ENCODE peak calls at places on chromosomes 12 and 14, in seven cellular contexts. One of them, this sample, is unnamed.

GRCh38 chr12:20004951-20005350 is 363.4 kb upstream of the PDE3A start:
- DNase-seq in esophagus squamous epithelium: no peak
- DNase-seq in stimulated activated CD4-positive, alpha-beta T cell treated with anti-CD3 and anti-CD28 coated beads, TNF-alpha, amount 100 ng/mL, for 1 hour: no peak
- DNase-seq in SW 1271: no peak
- DNase-seq in SHP77 treated with DMSO at 0.1 percent for 48 hours: no peak
- DNase-seq in iPS-NIHi11: no peak
- DNase-seq in NCI-H2081: no peak
- DNase-seq in this sample: no peak

GRCh38 chr12:69266045-69266635 is 26.8 kb downstream of the CPSF6 start:
- DNase-seq in esophagus squamous epithelium: no peak
- DNase-seq in stimulated activated CD4-positive, alpha-beta T cell treated with anti-CD3 and anti-CD28 coated beads, TNF-alpha, amount 100 ng/mL, for 1 hour: no peak
- DNase-seq in SW 1271: no peak
- DNase-seq in SHP77 treated with DMSO at 0.1 percent for 48 hours: no peak
- DNase-seq in iPS-NIHi11: no peak
- DNase-seq in NCI-H2081: peak
- DNase-seq in this sample: peak

GRCh38 chr14:105138551-105139111 is 29.9 kb downstream of the JAG2 start:
- DNase-seq in esophagus squamous epithelium: no peak
- DNase-seq in stimulated activated CD4-positive, alpha-beta T cell treated with anti-CD3 and anti-CD28 coated beads, TNF-alpha, amount 100 ng/mL, for 1 hour: no peak
- DNase-seq in SW 1271: no peak
- DNase-seq in SHP77 treated with DMSO at 0.1 percent for 48 hours: no peak
- DNase-seq in iPS-NIHi11: no peak
- DNase-seq in NCI-H2081: no peak
- DNase-seq in this sample: no peak

GRCh38 chr12:49777341-49777740 is 36.0 kb downstream of the TMBIM6 start:
- DNase-seq in esophagus squamous epithelium: no peak
- DNase-seq in stimulated activated CD4-positive, alpha-beta T cell treated with anti-CD3 and anti-CD28 coated beads, TNF-alpha, amount 100 ng/mL, for 1 hour: no peak
- DNase-seq in SW 1271: no peak
- DNase-seq in SHP77 treated with DMSO at 0.1 percent for 48 hours: no peak
- DNase-seq in iPS-NIHi11: no peak
- DNase-seq in NCI-H2081: no peak
- DNase-seq in this sample: no peak

GRCh38 chr14:36057452-36058142 is 118.9 kb downstream of the PTCSC3 start:
- DNase-seq in esophagus squamous epithelium: no peak
- DNase-seq in stimulated activated CD4-positive, alpha-beta T cell treated with anti-CD3 and anti-CD28 coated beads, TNF-alpha, amount 100 ng/mL, for 1 hour: no peak
- DNase-seq in SW 1271: no peak
- DNase-seq in SHP77 treated with DMSO at 0.1 percent for 48 hours: no peak
- DNase-seq in iPS-NIHi11: peak
- DNase-seq in NCI-H2081: peak
- DNase-seq in this sample: no peak

GRCh38 chr12:89067436-89067835 is 284.9 kb downstream of the DUSP6 start:
- DNase-seq in esophagus squamous epithelium: no peak
- DNase-seq in stimulated activated CD4-positive, alpha-beta T cell treated with anti-CD3 and anti-CD28 coated beads, TNF-alpha, amount 100 ng/mL, for 1 hour: no peak
- DNase-seq in SW 1271: no peak
- DNase-seq in SHP77 treated with DMSO at 0.1 percent for 48 hours: no peak
- DNase-seq in iPS-NIHi11: no peak
- DNase-seq in NCI-H2081: no peak
- DNase-seq in this sample: no peak

GRCh38 chr12:11729008-11729407 is 79.5 kb downstream of the ETV6 start:
- DNase-seq in esophagus squamous epithelium: no peak
- DNase-seq in stimulated activated CD4-positive, alpha-beta T cell treated with anti-CD3 and anti-CD28 coated beads, TNF-alpha, amount 100 ng/mL, for 1 hour: no peak
- DNase-seq in SW 1271: no peak
- DNase-seq in SHP77 treated with DMSO at 0.1 percent for 48 hours: no peak
- DNase-seq in iPS-NIHi11: no peak
- DNase-seq in NCI-H2081: peak
- DNase-seq in this sample: no peak

GRCh38 chr12:57518176-57518919 is 2.0 kb downstream of the DDIT3 start:
- DNase-seq in esophagus squamous epithelium: no peak
- DNase-seq in stimulated activated CD4-positive, alpha-beta T cell treated with anti-CD3 and anti-CD28 coated beads, TNF-alpha, amount 100 ng/mL, for 1 hour: no peak
- DNase-seq in SW 1271: no peak
- DNase-seq in SHP77 treated with DMSO at 0.1 percent for 48 hours: no peak
- DNase-seq in iPS-NIHi11: no peak
- DNase-seq in NCI-H2081: no peak
- DNase-seq in this sample: no peak

GRCh38 chr12:90036641-90037040 is 328.0 kb upstream of the ATP2B1 start:
- DNase-seq in esophagus squamous epithelium: no peak
- DNase-seq in stimulated activated CD4-positive, alpha-beta T cell treated with anti-CD3 and anti-CD28 coated beads, TNF-alpha, amount 100 ng/mL, for 1 hour: no peak
- DNase-seq in SW 1271: no peak
- DNase-seq in SHP77 treated with DMSO at 0.1 percent for 48 hours: no peak
- DNase-seq in iPS-NIHi11: no peak
- DNase-seq in NCI-H2081: no peak
- DNase-seq in this sample: no peak

GRCh38 chr14:78595797-78596196 is 425.6 kb downstream of the NRXN3 start:
- DNase-seq in esophagus squamous epithelium: no peak
- DNase-seq in stimulated activated CD4-positive, alpha-beta T cell treated with anti-CD3 and anti-CD28 coated beads, TNF-alpha, amount 100 ng/mL, for 1 hour: no peak
- DNase-seq in SW 1271: no peak
- DNase-seq in SHP77 treated with DMSO at 0.1 percent for 48 hours: no peak
- DNase-seq in iPS-NIHi11: peak
- DNase-seq in NCI-H2081: peak
- DNase-seq in this sample: no peak

GRCh38 chr12:28232212-28232928 is 42.1 kb downstream of the CCDC91 start:
- DNase-seq in esophagus squamous epithelium: no peak
- DNase-seq in stimulated activated CD4-positive, alpha-beta T cell treated with anti-CD3 and anti-CD28 coated beads, TNF-alpha, amount 100 ng/mL, for 1 hour: no peak
- DNase-seq in SW 1271: no peak
- DNase-seq in SHP77 treated with DMSO at 0.1 percent for 48 hours: no peak
- DNase-seq in iPS-NIHi11: no peak
- DNase-seq in NCI-H2081: no peak
- DNase-seq in this sample: no peak

GRCh38 chr14:30786701-30787100 is 87.7 kb upstream of the COCH start:
- DNase-seq in esophagus squamous epithelium: no peak
- DNase-seq in stimulated activated CD4-positive, alpha-beta T cell treated with anti-CD3 and anti-CD28 coated beads, TNF-alpha, amount 100 ng/mL, for 1 hour: no peak
- DNase-seq in SW 1271: no peak
- DNase-seq in SHP77 treated with DMSO at 0.1 percent for 48 hours: no peak
- DNase-seq in iPS-NIHi11: no peak
- DNase-seq in NCI-H2081: no peak
- DNase-seq in this sample: no peak

GRCh38 chr14:77868552-77869300 is 68.8 kb downstream of the ADCK1 start:
- DNase-seq in esophagus squamous epithelium: no peak
- DNase-seq in stimulated activated CD4-positive, alpha-beta T cell treated with anti-CD3 and anti-CD28 coated beads, TNF-alpha, amount 100 ng/mL, for 1 hour: no peak
- DNase-seq in SW 1271: no peak
- DNase-seq in SHP77 treated with DMSO at 0.1 percent for 48 hours: no peak
- DNase-seq in iPS-NIHi11: no peak
- DNase-seq in NCI-H2081: peak
- DNase-seq in this sample: no peak

GRCh38 chr14:61385002-61385685 is 63.8 kb downstream of the PRKCH start:
- DNase-seq in esophagus squamous epithelium: no peak
- DNase-seq in stimulated activated CD4-positive, alpha-beta T cell treated with anti-CD3 and anti-CD28 coated beads, TNF-alpha, amount 100 ng/mL, for 1 hour: no peak
- DNase-seq in SW 1271: no peak
- DNase-seq in SHP77 treated with DMSO at 0.1 percent for 48 hours: no peak
- DNase-seq in iPS-NIHi11: no peak
- DNase-seq in NCI-H2081: no peak
- DNase-seq in this sample: no peak

GRCh38 chr12:115030017-115030416 is 346.0 kb upstream of the TBX3 start:
- DNase-seq in esophagus squamous epithelium: no peak
- DNase-seq in stimulated activated CD4-positive, alpha-beta T cell treated with anti-CD3 and anti-CD28 coated beads, TNF-alpha, amount 100 ng/mL, for 1 hour: no peak
- DNase-seq in SW 1271: no peak
- DNase-seq in SHP77 treated with DMSO at 0.1 percent for 48 hours: no peak
- DNase-seq in iPS-NIHi11: no peak
- DNase-seq in NCI-H2081: no peak
- DNase-seq in this sample: no peak

GRCh38 chr14:69573205-69573840 is 1.3 kb downstream of the CCDC177 start:
- DNase-seq in esophagus squamous epithelium: no peak
- DNase-seq in stimulated activated CD4-positive, alpha-beta T cell treated with anti-CD3 and anti-CD28 coated beads, TNF-alpha, amount 100 ng/mL, for 1 hour: no peak
- DNase-seq in SW 1271: no peak
- DNase-seq in SHP77 treated with DMSO at 0.1 percent for 48 hours: no peak
- DNase-seq in iPS-NIHi11: no peak
- DNase-seq in NCI-H2081: no peak
- DNase-seq in this sample: no peak

GRCh38 chr12:54624316-54625279 is 10.1 kb downstream of the LACRT start:
- DNase-seq in esophagus squamous epithelium: no peak
- DNase-seq in stimulated activated CD4-positive, alpha-beta T cell treated with anti-CD3 and anti-CD28 coated beads, TNF-alpha, amount 100 ng/mL, for 1 hour: no peak
- DNase-seq in SW 1271: no peak
- DNase-seq in SHP77 treated with DMSO at 0.1 percent for 48 hours: no peak
- DNase-seq in iPS-NIHi11: no peak
- DNase-seq in NCI-H2081: no peak
- DNase-seq in this sample: no peak

GRCh38 chr14:51468523-51468922 is 183.2 kb upstream of the FRMD6 start:
- DNase-seq in esophagus squamous epithelium: no peak
- DNase-seq in stimulated activated CD4-positive, alpha-beta T cell treated with anti-CD3 and anti-CD28 coated beads, TNF-alpha, amount 100 ng/mL, for 1 hour: no peak
- DNase-seq in SW 1271: no peak
- DNase-seq in SHP77 treated with DMSO at 0.1 percent for 48 hours: no peak
- DNase-seq in iPS-NIHi11: no peak
- DNase-seq in NCI-H2081: no peak
- DNase-seq in this sample: no peak

GRCh38 chr12:132409495-132410295 is 80.3 kb upstream of the FBRSL1 start:
- DNase-seq in esophagus squamous epithelium: no peak
- DNase-seq in stimulated activated CD4-positive, alpha-beta T cell treated with anti-CD3 and anti-CD28 coated beads, TNF-alpha, amount 100 ng/mL, for 1 hour: no peak
- DNase-seq in SW 1271: no peak
- DNase-seq in SHP77 treated with DMSO at 0.1 percent for 48 hours: no peak
- DNase-seq in iPS-NIHi11: no peak
- DNase-seq in NCI-H2081: no peak
- DNase-seq in this sample: no peak

GRCh38 chr12:121713257-121714155 is 954 bp downstream of the TMEM120B start:
- DNase-seq in esophagus squamous epithelium: no peak
- DNase-seq in stimulated activated CD4-positive, alpha-beta T cell treated with anti-CD3 and anti-CD28 coated beads, TNF-alpha, amount 100 ng/mL, for 1 hour: no peak
- DNase-seq in SW 1271: no peak
- DNase-seq in SHP77 treated with DMSO at 0.1 percent for 48 hours: no peak
- DNase-seq in iPS-NIHi11: no peak
- DNase-seq in NCI-H2081: no peak
- DNase-seq in this sample: no peak

GRCh38 chr12:27552235-27552634 is 28.2 kb downstream of the PPFIBP1 start:
- DNase-seq in esophagus squamous epithelium: no peak
- DNase-seq in stimulated activated CD4-positive, alpha-beta T cell treated with anti-CD3 and anti-CD28 coated beads, TNF-alpha, amount 100 ng/mL, for 1 hour: no peak
- DNase-seq in SW 1271: no peak
- DNase-seq in SHP77 treated with DMSO at 0.1 percent for 48 hours: no peak
- DNase-seq in iPS-NIHi11: no peak
- DNase-seq in NCI-H2081: no peak
- DNase-seq in this sample: no peak

GRCh38 chr14:104826197-104826857 is 25.4 kb downstream of the ZBTB42 start:
- DNase-seq in esophagus squamous epithelium: peak
- DNase-seq in stimulated activated CD4-positive, alpha-beta T cell treated with anti-CD3 and anti-CD28 coated beads, TNF-alpha, amount 100 ng/mL, for 1 hour: peak
- DNase-seq in SW 1271: peak
- DNase-seq in SHP77 treated with DMSO at 0.1 percent for 48 hours: peak
- DNase-seq in iPS-NIHi11: peak
- DNase-seq in NCI-H2081: peak
- DNase-seq in this sample: no peak

GRCh38 chr12:110917467-110917866 is 2.9 kb downstream of the MYL2 start:
- DNase-seq in esophagus squamous epithelium: no peak
- DNase-seq in stimulated activated CD4-positive, alpha-beta T cell treated with anti-CD3 and anti-CD28 coated beads, TNF-alpha, amount 100 ng/mL, for 1 hour: no peak
- DNase-seq in SW 1271: peak
- DNase-seq in SHP77 treated with DMSO at 0.1 percent for 48 hours: no peak
- DNase-seq in iPS-NIHi11: no peak
- DNase-seq in NCI-H2081: no peak
- DNase-seq in this sample: no peak

GRCh38 chr14:32224731-32225377 is 21.8 kb upstream of the RNU6-8 start:
- DNase-seq in esophagus squamous epithelium: no peak
- DNase-seq in stimulated activated CD4-positive, alpha-beta T cell treated with anti-CD3 and anti-CD28 coated beads, TNF-alpha, amount 100 ng/mL, for 1 hour: no peak
- DNase-seq in SW 1271: no peak
- DNase-seq in SHP77 treated with DMSO at 0.1 percent for 48 hours: peak
- DNase-seq in iPS-NIHi11: peak
- DNase-seq in NCI-H2081: peak
- DNase-seq in this sample: no peak

GRCh38 chr12:51871918-51872688 is 15.8 kb upstream of the ANKRD33 start:
- DNase-seq in esophagus squamous epithelium: no peak
- DNase-seq in stimulated activated CD4-positive, alpha-beta T cell treated with anti-CD3 and anti-CD28 coated beads, TNF-alpha, amount 100 ng/mL, for 1 hour: no peak
- DNase-seq in SW 1271: no peak
- DNase-seq in SHP77 treated with DMSO at 0.1 percent for 48 hours: no peak
- DNase-seq in iPS-NIHi11: no peak
- DNase-seq in NCI-H2081: no peak
- DNase-seq in this sample: no peak

GRCh38 chr12:121102307-121102706 is 30.4 kb upstream of the P2RX7 start:
- DNase-seq in esophagus squamous epithelium: no peak
- DNase-seq in stimulated activated CD4-positive, alpha-beta T cell treated with anti-CD3 and anti-CD28 coated beads, TNF-alpha, amount 100 ng/mL, for 1 hour: no peak
- DNase-seq in SW 1271: no peak
- DNase-seq in SHP77 treated with DMSO at 0.1 percent for 48 hours: no peak
- DNase-seq in iPS-NIHi11: no peak
- DNase-seq in NCI-H2081: no peak
- DNase-seq in this sample: no peak

GRCh38 chr12:10213168-10214130 is 772 bp downstream of the GABARAPL1 start:
- DNase-seq in esophagus squamous epithelium: no peak
- DNase-seq in stimulated activated CD4-positive, alpha-beta T cell treated with anti-CD3 and anti-CD28 coated beads, TNF-alpha, amount 100 ng/mL, for 1 hour: peak
- DNase-seq in SW 1271: peak
- DNase-seq in SHP77 treated with DMSO at 0.1 percent for 48 hours: no peak
- DNase-seq in iPS-NIHi11: peak
- DNase-seq in NCI-H2081: peak
- DNase-seq in this sample: no peak

GRCh38 chr14:92437729-92438280 is 75.8 kb upstream of the RIN3 start:
- DNase-seq in esophagus squamous epithelium: no peak
- DNase-seq in stimulated activated CD4-positive, alpha-beta T cell treated with anti-CD3 and anti-CD28 coated beads, TNF-alpha, amount 100 ng/mL, for 1 hour: no peak
- DNase-seq in SW 1271: no peak
- DNase-seq in SHP77 treated with DMSO at 0.1 percent for 48 hours: no peak
- DNase-seq in iPS-NIHi11: no peak
- DNase-seq in NCI-H2081: peak
- DNase-seq in this sample: no peak

GRCh38 chr14:22689186-22689585 is 45.0 kb upstream of the OR6J1 start:
- DNase-seq in esophagus squamous epithelium: no peak
- DNase-seq in stimulated activated CD4-positive, alpha-beta T cell treated with anti-CD3 and anti-CD28 coated beads, TNF-alpha, amount 100 ng/mL, for 1 hour: no peak
- DNase-seq in SW 1271: peak
- DNase-seq in SHP77 treated with DMSO at 0.1 percent for 48 hours: no peak
- DNase-seq in iPS-NIHi11: no peak
- DNase-seq in NCI-H2081: no peak
- DNase-seq in this sample: peak

GRCh38 chr14:22800356-22800755 is 14.9 kb downstream of the SLC7A7 start:
- DNase-seq in esophagus squamous epithelium: no peak
- DNase-seq in stimulated activated CD4-positive, alpha-beta T cell treated with anti-CD3 and anti-CD28 coated beads, TNF-alpha, amount 100 ng/mL, for 1 hour: no peak
- DNase-seq in SW 1271: no peak
- DNase-seq in SHP77 treated with DMSO at 0.1 percent for 48 hours: no peak
- DNase-seq in iPS-NIHi11: no peak
- DNase-seq in NCI-H2081: no peak
- DNase-seq in this sample: no peak

GRCh38 chr14:48973136-48973535 is 613.0 kb downstream of the RPS29 start:
- DNase-seq in esophagus squamous epithelium: no peak
- DNase-seq in stimulated activated CD4-positive, alpha-beta T cell treated with anti-CD3 and anti-CD28 coated beads, TNF-alpha, amount 100 ng/mL, for 1 hour: no peak
- DNase-seq in SW 1271: no peak
- DNase-seq in SHP77 treated with DMSO at 0.1 percent for 48 hours: no peak
- DNase-seq in iPS-NIHi11: no peak
- DNase-seq in NCI-H2081: no peak
- DNase-seq in this sample: no peak

GRCh38 chr12:62603061-62603810 is 136.6 kb downstream of the MON2 start:
- DNase-seq in esophagus squamous epithelium: peak
- DNase-seq in stimulated activated CD4-positive, alpha-beta T cell treated with anti-CD3 and anti-CD28 coated beads, TNF-alpha, amount 100 ng/mL, for 1 hour: peak
- DNase-seq in SW 1271: peak
- DNase-seq in SHP77 treated with DMSO at 0.1 percent for 48 hours: peak
- DNase-seq in iPS-NIHi11: peak
- DNase-seq in NCI-H2081: peak
- DNase-seq in this sample: no peak

GRCh38 chr12:17971850-17972249 is 118.1 kb downstream of the RERGL start:
- DNase-seq in esophagus squamous epithelium: no peak
- DNase-seq in stimulated activated CD4-positive, alpha-beta T cell treated with anti-CD3 and anti-CD28 coated beads, TNF-alpha, amount 100 ng/mL, for 1 hour: no peak
- DNase-seq in SW 1271: no peak
- DNase-seq in SHP77 treated with DMSO at 0.1 percent for 48 hours: no peak
- DNase-seq in iPS-NIHi11: no peak
- DNase-seq in NCI-H2081: no peak
- DNase-seq in this sample: no peak

GRCh38 chr12:79364197-79364596 is 326.6 kb downstream of the PAWR start:
- DNase-seq in esophagus squamous epithelium: no peak
- DNase-seq in stimulated activated CD4-positive, alpha-beta T cell treated with anti-CD3 and anti-CD28 coated beads, TNF-alpha, amount 100 ng/mL, for 1 hour: no peak
- DNase-seq in SW 1271: no peak
- DNase-seq in SHP77 treated with DMSO at 0.1 percent for 48 hours: no peak
- DNase-seq in iPS-NIHi11: no peak
- DNase-seq in NCI-H2081: no peak
- DNase-seq in this sample: no peak